ENCODE peak calls at places on chromosomes 16 and 17, in ten cellular contexts. Q, Y, J, T, O, M, A, Z, E and I are unnamed samples.

GRCh38 chr16:87949071-87949744 is 2.0 kb upstream of the BANP start:
- DNase-seq in Q (no peak), Y (no peak), J (no peak), T (peak; percentile 61), O (no peak), M (no peak), A (no peak), Z (no peak), E (no peak), I (no peak)

GRCh38 chr17:45273551-45273957 is 11.7 kb upstream of the SPATA32 start:
- DNase-seq in Q (no peak), Y (peak; percentile 57), J (no peak), T (no peak), O (no peak), M (no peak), A (no peak), Z (no peak), E (no peak), I (no peak)

GRCh38 chr16:66247516-66248089 is 118.9 kb upstream of the CDH5 start:
- DNase-seq in Q (no peak), Y (peak; percentile 67), J (no peak), T (peak; percentile 44), O (peak; percentile 25), M (no peak), A (no peak), Z (no peak), E (no peak), I (no peak)

GRCh38 chr17:17890773-17891759 is 54.3 kb upstream of the SREBF1 start:
- DNase-seq in Q (peak; percentile 23), Y (peak; percentile 59), J (peak; percentile 6), T (no peak), O (no peak), M (peak; percentile 16), A (no peak), Z (peak; percentile 62), E (peak; percentile 76), I (peak; percentile 73)

GRCh38 chr17:64077409-64077808 is 52.5 kb downstream of the ERN1 start:
- DNase-seq in Q (no peak), Y (no peak), J (no peak), T (peak; percentile 79), O (no peak), M (no peak), A (no peak), Z (no peak), E (no peak), I (peak; percentile 81)

GRCh38 chr17:80008383-80008840 is 27.3 kb downstream of the TBC1D16 start:
- DNase-seq in Q (peak; percentile 67), Y (peak; percentile 89), J (peak; percentile 86), T (peak; percentile 95), O (no peak), M (peak; percentile 40), A (no peak), Z (peak; percentile 91), E (peak; percentile 85), I (peak; percentile 93)

GRCh38 chr16:86020971-86021370 is 122.0 kb downstream of the IRF8 start:
- DNase-seq in Q (no peak), Y (no peak), J (no peak), T (peak; percentile 38), O (no peak), M (no peak), A (no peak), Z (no peak), E (no peak), I (peak; percentile 30)

GRCh38 chr16:648071-648785 is 937 bp upstream of the WDR90 start:
- DNase-seq in Q (no peak), Y (no peak), J (peak; percentile 75), T (no peak), O (no peak), M (no peak), A (no peak), Z (peak; percentile 74), E (peak; percentile 62), I (peak; percentile 88)

GRCh38 chr17:65936013-65936412 is 255.9 kb downstream of the CEP112 start:
- DNase-seq in Q (no peak), Y (no peak), J (no peak), T (no peak), O (no peak), M (no peak), A (no peak), Z (no peak), E (no peak), I (no peak)

GRCh38 chr17:47299239-47299910 is 24.4 kb upstream of the EFCAB13 start:
- DNase-seq in Q (no peak), Y (no peak), J (no peak), T (no peak), O (no peak), M (no peak), A (no peak), Z (no peak), E (no peak), I (no peak)

GRCh38 chr17:57211010-57211411 is 45.3 kb upstream of the MSI2 start:
- DNase-seq in Q (no peak), Y (no peak), J (no peak), T (no peak), O (no peak), M (no peak), A (no peak), Z (no peak), E (peak; percentile 9), I (no peak)

GRCh38 chr16:70157105-70157476 is 16.5 kb upstream of the CLEC18C start:
- DNase-seq in Q (no peak), Y (no peak), J (no peak), T (peak; percentile 75), O (no peak), M (no peak), A (no peak), Z (peak; percentile 17), E (no peak), I (no peak)

GRCh38 chr16:88431651-88432050 is 21.4 kb upstream of the ZFPM1 start:
- DNase-seq in Q (no peak), Y (no peak), J (no peak), T (no peak), O (no peak), M (no peak), A (no peak), Z (no peak), E (no peak), I (no peak)

GRCh38 chr16:16018705-16019104 is 69.3 kb downstream of the ABCC1 start:
- DNase-seq in Q (no peak), Y (no peak), J (no peak), T (no peak), O (no peak), M (no peak), A (no peak), Z (no peak), E (no peak), I (no peak)

GRCh38 chr17:82272495-82273326 is 789 bp downstream of the CSNK1D start:
- DNase-seq in Q (peak; percentile 23), Y (peak; percentile 79), J (peak; percentile 55), T (peak; percentile 86), O (no peak), M (no peak), A (no peak), Z (peak; percentile 63), E (peak; percentile 32), I (peak; percentile 81)

GRCh38 chr17:47720754-47721533 is 12.1 kb upstream of the TBX21 start:
- DNase-seq in Q (no peak), Y (no peak), J (no peak), T (peak; percentile 86), O (no peak), M (peak; percentile 32), A (no peak), Z (peak; percentile 98), E (peak; percentile 60), I (no peak)

GRCh38 chr17:72578817-72579470 is 458.1 kb downstream of the SOX9 start:
- DNase-seq in Q (no peak), Y (no peak), J (no peak), T (no peak), O (no peak), M (no peak), A (no peak), Z (no peak), E (no peak), I (no peak)

GRCh38 chr16:55562936-55563335 is 3.5 kb upstream of the CAPNS2 start:
- DNase-seq in Q (no peak), Y (no peak), J (no peak), T (no peak), O (no peak), M (no peak), A (no peak), Z (no peak), E (no peak), I (no peak)

GRCh38 chr16:85415196-85415988 is 197.7 kb upstream of the GSE1 start:
- DNase-seq in Q (no peak), Y (peak; percentile 62), J (no peak), T (peak; percentile 63), O (no peak), M (no peak), A (no peak), Z (no peak), E (no peak), I (peak; percentile 59)

GRCh38 chr17:60330731-60331130 is 61.2 kb downstream of the USP32 start:
- DNase-seq in Q (no peak), Y (no peak), J (no peak), T (no peak), O (no peak), M (no peak), A (no peak), Z (no peak), E (peak; percentile 41), I (no peak)

GRCh38 chr17:64443086-64443760 is 5.7 kb upstream of the MILR1 start:
- DNase-seq in Q (no peak), Y (no peak), J (no peak), T (no peak), O (no peak), M (no peak), A (no peak), Z (no peak), E (no peak), I (no peak)

GRCh38 chr16:610513-611381 is 20.0 kb upstream of the WFIKKN1 start:
- DNase-seq in Q (no peak), Y (peak; percentile 84), J (no peak), T (no peak), O (no peak), M (no peak), A (peak; percentile 32), Z (peak; percentile 80), E (peak; percentile 49), I (peak; percentile 86)

GRCh38 chr17:75144816-75145511 is 9.3 kb downstream of the JPT1 start:
- DNase-seq in Q (no peak), Y (peak; percentile 20), J (no peak), T (peak; percentile 49), O (no peak), M (no peak), A (no peak), Z (no peak), E (no peak), I (no peak)

GRCh38 chr17:40290629-40291296 is 3.1 kb downstream of the CDC6 start:
- DNase-seq in Q (no peak), Y (no peak), J (peak; percentile 77), T (no peak), O (peak; percentile 84), M (no peak), A (no peak), Z (no peak), E (peak; percentile 86), I (no peak)

GRCh38 chr17:36647598-36647997 is 46.2 kb downstream of the MRM1 start:
- DNase-seq in Q (no peak), Y (no peak), J (no peak), T (no peak), O (no peak), M (no peak), A (no peak), Z (no peak), E (no peak), I (no peak)

GRCh38 chr17:63426041-63426916 is 19.8 kb downstream of the CYB561 start:
- DNase-seq in Q (no peak), Y (no peak), J (no peak), T (no peak), O (no peak), M (no peak), A (no peak), Z (no peak), E (no peak), I (peak; percentile 55)